ENCODE peak calls at places on chromosomes 11 and 22, in nine cellular contexts. V is LHCN-M2; L is NCI-H510A treated with DMSO at 0.1 percent for 48 hours; W is activated CD8-positive, alpha-beta memory T cell treated with anti-CD3 and anti-CD28 coated beads for 4 hours; E is AG20443; I is iPS-NIHi11; U is Peyer's patch; H is HCT116; G is AG04450. F is an unnamed sample.

GRCh38 chr11:64856382-64857227 is 12.2 kb upstream of the CDC42BPG start:
- DNase-seq in V (peak; percentile 96), L (no peak), W (no peak), E (peak; percentile 81), I (no peak), U (peak; percentile 89), H (peak; percentile 80), G (no peak), F (peak; percentile 63)

GRCh38 chr11:2517386-2518064 is 72.7 kb downstream of the KCNQ1 start:
- DNase-seq in V (no peak), L (no peak), W (no peak), E (no peak), I (no peak), U (peak; percentile 29), H (no peak), G (no peak), F (peak; percentile 10)

GRCh38 chr11:64675417-64676252 is 47.4 kb downstream of the NRXN2 start:
- DNase-seq in V (peak; percentile 95), L (no peak), W (no peak), E (peak; percentile 96), I (no peak), U (no peak), H (no peak), G (no peak), F (peak; percentile 62)

GRCh38 chr11:105181521-105181920 is 42.0 kb upstream of the CARD18 start:
- DNase-seq in V (no peak), L (no peak), W (no peak), E (peak; percentile 10), I (no peak), U (no peak), H (no peak), G (no peak), F (no peak)

GRCh38 chr11:69314555-69314954 is 20.6 kb downstream of the MYEOV start:
- DNase-seq in V (no peak), L (no peak), W (no peak), E (no peak), I (no peak), U (no peak), H (no peak), G (no peak), F (no peak)

GRCh38 chr11:103257360-103257759 is 148.1 kb downstream of the DYNC2H1 start:
- DNase-seq in V (peak; percentile 13), L (peak; percentile 39), W (no peak), E (peak; percentile 13), I (peak; percentile 44), U (no peak), H (peak; percentile 35), G (no peak), F (no peak)

GRCh38 chr22:39513791-39514190 is 6.6 kb upstream of the ATF4 start:
- DNase-seq in V (no peak), L (no peak), W (no peak), E (no peak), I (no peak), U (no peak), H (no peak), G (no peak), F (no peak)

GRCh38 chr11:58958500-58958899 is 19.2 kb downstream of the GLYATL1 start:
- DNase-seq in V (peak; percentile 17), L (no peak), W (peak; percentile 6), E (peak; percentile 17), I (peak; percentile 51), U (peak; percentile 82), H (peak; percentile 12), G (no peak), F (no peak)

GRCh38 chr11:46856605-46857339 is 10.7 kb upstream of the CKAP5 start:
- DNase-seq in V (peak; percentile 45), L (no peak), W (no peak), E (no peak), I (no peak), U (no peak), H (no peak), G (no peak), F (no peak)

GRCh38 chr22:30606455-30607299 is at the start of gene TCN2:
- DNase-seq in V (peak; percentile 83), L (peak; percentile 44), W (no peak), E (peak; percentile 84), I (peak; percentile 89), U (peak; percentile 90), H (no peak), G (no peak), F (peak; percentile 65)

GRCh38 chr22:20068640-20069039 is 11.4 kb upstream of the DGCR8 start:
- DNase-seq in V (no peak), L (no peak), W (no peak), E (no peak), I (no peak), U (no peak), H (no peak), G (no peak), F (no peak)

GRCh38 chr11:126048198-126048597 is 14.5 kb downstream of the CDON start:
- DNase-seq in V (no peak), L (no peak), W (no peak), E (no peak), I (no peak), U (no peak), H (no peak), G (no peak), F (no peak)

GRCh38 chr11:68933605-68934320 is 30.1 kb downstream of the IGHMBP2 start:
- DNase-seq in V (no peak), L (no peak), W (no peak), E (no peak), I (no peak), U (no peak), H (no peak), G (no peak), F (no peak)

GRCh38 chr11:102446606-102447005 is 6.0 kb downstream of the TMEM123 start:
- DNase-seq in V (peak; percentile 87), L (no peak), W (no peak), E (peak; percentile 63), I (no peak), U (no peak), H (no peak), G (no peak), F (no peak)